ENCODE peak calls at places on chromosomes 12 and 14, in nine cellular contexts. One of them, this sample, is unnamed.

GRCh38 chr12:105214670-105215375 is 21.2 kb downstream of the APPL2 start:
- DNase-seq in epithelial cell of esophagus: peak
- DNase-seq in AG10803: peak
- DNase-seq in naive thymus-derived CD4-positive, alpha-beta T cell: no peak
- DNase-seq in astrocyte: no peak
- DNase-seq in GM12878: no peak
- DNase-seq in PC-3: peak
- DNase-seq in CD8-positive, alpha-beta memory T cell: no peak
- DNase-seq in A549: no peak
- DNase-seq in this sample: peak

GRCh38 chr14:33592298-33592697 is 358.6 kb downstream of the EGLN3 start:
- DNase-seq in epithelial cell of esophagus: peak
- DNase-seq in AG10803: peak
- DNase-seq in naive thymus-derived CD4-positive, alpha-beta T cell: no peak
- DNase-seq in astrocyte: peak
- DNase-seq in GM12878: no peak
- DNase-seq in PC-3: peak
- DNase-seq in CD8-positive, alpha-beta memory T cell: no peak
- DNase-seq in A549: no peak
- DNase-seq in this sample: no peak

GRCh38 chr12:95763809-95764253 is 26.7 kb downstream of the NTN4 start:
- DNase-seq in epithelial cell of esophagus: peak
- DNase-seq in AG10803: peak
- DNase-seq in naive thymus-derived CD4-positive, alpha-beta T cell: no peak
- DNase-seq in astrocyte: peak
- DNase-seq in GM12878: no peak
- DNase-seq in PC-3: peak
- DNase-seq in CD8-positive, alpha-beta memory T cell: no peak
- DNase-seq in A549: peak
- DNase-seq in this sample: peak

GRCh38 chr14:40847496-40847895 is 759.2 kb upstream of the LRFN5 start:
- DNase-seq in epithelial cell of esophagus: no peak
- DNase-seq in AG10803: no peak
- DNase-seq in naive thymus-derived CD4-positive, alpha-beta T cell: no peak
- DNase-seq in astrocyte: no peak
- DNase-seq in GM12878: no peak
- DNase-seq in PC-3: peak
- DNase-seq in CD8-positive, alpha-beta memory T cell: no peak
- DNase-seq in A549: no peak
- DNase-seq in this sample: no peak

GRCh38 chr12:52126050-52126604 is 46.6 kb downstream of the SMIM41 start:
- DNase-seq in epithelial cell of esophagus: no peak
- DNase-seq in AG10803: no peak
- DNase-seq in naive thymus-derived CD4-positive, alpha-beta T cell: no peak
- DNase-seq in astrocyte: no peak
- DNase-seq in GM12878: no peak
- DNase-seq in PC-3: no peak
- DNase-seq in CD8-positive, alpha-beta memory T cell: no peak
- DNase-seq in A549: no peak
- DNase-seq in this sample: no peak

GRCh38 chr12:104384141-104384880 is 72.4 kb upstream of the CHST11 start:
- DNase-seq in epithelial cell of esophagus: peak
- DNase-seq in AG10803: no peak
- DNase-seq in naive thymus-derived CD4-positive, alpha-beta T cell: no peak
- DNase-seq in astrocyte: no peak
- DNase-seq in GM12878: no peak
- DNase-seq in PC-3: peak
- DNase-seq in CD8-positive, alpha-beta memory T cell: no peak
- DNase-seq in A549: no peak
- DNase-seq in this sample: no peak

GRCh38 chr12:11731455-11731854 is 82.0 kb downstream of the ETV6 start:
- DNase-seq in epithelial cell of esophagus: peak
- DNase-seq in AG10803: peak
- DNase-seq in naive thymus-derived CD4-positive, alpha-beta T cell: no peak
- DNase-seq in astrocyte: peak
- DNase-seq in GM12878: no peak
- DNase-seq in PC-3: peak
- DNase-seq in CD8-positive, alpha-beta memory T cell: no peak
- DNase-seq in A549: no peak
- DNase-seq in this sample: no peak

GRCh38 chr14:105974902-105975301 is 448.5 kb downstream of the TMEM121 start:
- DNase-seq in epithelial cell of esophagus: no peak
- DNase-seq in AG10803: no peak
- DNase-seq in naive thymus-derived CD4-positive, alpha-beta T cell: peak
- DNase-seq in astrocyte: no peak
- DNase-seq in GM12878: no peak
- DNase-seq in PC-3: no peak
- DNase-seq in CD8-positive, alpha-beta memory T cell: peak
- DNase-seq in A549: no peak
- DNase-seq in this sample: peak

GRCh38 chr14:70658899-70659298 is 17.2 kb downstream of the TTC9 start:
- DNase-seq in epithelial cell of esophagus: no peak
- DNase-seq in AG10803: no peak
- DNase-seq in naive thymus-derived CD4-positive, alpha-beta T cell: no peak
- DNase-seq in astrocyte: no peak
- DNase-seq in GM12878: no peak
- DNase-seq in PC-3: no peak
- DNase-seq in CD8-positive, alpha-beta memory T cell: peak
- DNase-seq in A549: no peak
- DNase-seq in this sample: no peak

GRCh38 chr14:88470542-88471440 is 84.0 kb downstream of the PTPN21 start:
- DNase-seq in epithelial cell of esophagus: peak
- DNase-seq in AG10803: no peak
- DNase-seq in naive thymus-derived CD4-positive, alpha-beta T cell: no peak
- DNase-seq in astrocyte: peak
- DNase-seq in GM12878: no peak
- DNase-seq in PC-3: peak
- DNase-seq in CD8-positive, alpha-beta memory T cell: no peak
- DNase-seq in A549: no peak
- DNase-seq in this sample: no peak

GRCh38 chr12:86229772-86230171 is 26.4 kb downstream of the MGAT4C start:
- DNase-seq in epithelial cell of esophagus: no peak
- DNase-seq in AG10803: no peak
- DNase-seq in naive thymus-derived CD4-positive, alpha-beta T cell: no peak
- DNase-seq in astrocyte: no peak
- DNase-seq in GM12878: no peak
- DNase-seq in PC-3: no peak
- DNase-seq in CD8-positive, alpha-beta memory T cell: no peak
- DNase-seq in A549: no peak
- DNase-seq in this sample: no peak

GRCh38 chr12:132489078-132489601 is 811 bp upstream of the FBRSL1 start:
- DNase-seq in epithelial cell of esophagus: no peak
- DNase-seq in AG10803: no peak
- DNase-seq in naive thymus-derived CD4-positive, alpha-beta T cell: peak
- DNase-seq in astrocyte: no peak
- DNase-seq in GM12878: no peak
- DNase-seq in PC-3: no peak
- DNase-seq in CD8-positive, alpha-beta memory T cell: peak
- DNase-seq in A549: no peak
- DNase-seq in this sample: peak

DNA sequence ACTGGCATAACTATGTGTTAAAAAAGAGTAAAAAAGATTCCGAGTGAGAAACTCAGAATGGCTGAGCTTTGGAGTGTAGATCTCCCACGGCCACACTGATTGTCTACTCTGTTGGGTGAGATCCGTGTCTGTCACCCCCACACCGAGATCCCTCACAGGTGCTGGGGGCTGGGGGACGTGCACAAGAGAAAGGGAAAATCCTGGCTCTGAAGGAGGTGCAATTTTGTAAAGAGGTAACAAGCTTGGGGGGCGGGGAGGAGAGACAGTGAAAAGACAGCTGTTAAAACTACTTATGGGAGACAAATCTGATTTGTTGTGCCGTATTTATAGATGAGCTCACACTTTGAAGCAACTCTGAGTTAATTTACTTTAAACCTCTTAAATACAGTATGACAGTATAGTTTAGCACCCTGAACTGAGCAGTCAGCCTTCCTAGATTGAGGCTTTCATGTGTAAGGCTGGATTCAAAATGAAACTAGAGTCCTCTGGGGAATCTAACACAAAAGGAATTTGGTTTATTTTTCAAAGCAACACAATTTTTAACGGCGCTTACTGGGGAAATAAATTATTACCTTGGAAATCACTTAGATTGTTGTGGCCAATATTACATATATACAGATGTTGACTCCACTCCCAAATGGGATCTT is 167.4 kb upstream of the RGS6 start:
- DNase-seq in epithelial cell of esophagus: no peak
- DNase-seq in AG10803: peak
- DNase-seq in naive thymus-derived CD4-positive, alpha-beta T cell: no peak
- DNase-seq in astrocyte: no peak
- DNase-seq in GM12878: no peak
- DNase-seq in PC-3: no peak
- DNase-seq in CD8-positive, alpha-beta memory T cell: no peak
- DNase-seq in A549: no peak
- DNase-seq in this sample: no peak
- H3K4me3 ChIP-seq in epithelial cell of esophagus: no peak
- H3K4me3 ChIP-seq in AG10803: peak
- H3K4me3 ChIP-seq in naive thymus-derived CD4-positive, alpha-beta T cell: no peak
- H3K4me3 ChIP-seq in astrocyte: no peak
- H3K4me3 ChIP-seq in GM12878: no peak
- H3K4me3 ChIP-seq in PC-3: peak
- H3K4me3 ChIP-seq in CD8-positive, alpha-beta memory T cell: no peak
- H3K4me3 ChIP-seq in A549: no peak
- H3K4me3 ChIP-seq in this sample: no peak

DNA sequence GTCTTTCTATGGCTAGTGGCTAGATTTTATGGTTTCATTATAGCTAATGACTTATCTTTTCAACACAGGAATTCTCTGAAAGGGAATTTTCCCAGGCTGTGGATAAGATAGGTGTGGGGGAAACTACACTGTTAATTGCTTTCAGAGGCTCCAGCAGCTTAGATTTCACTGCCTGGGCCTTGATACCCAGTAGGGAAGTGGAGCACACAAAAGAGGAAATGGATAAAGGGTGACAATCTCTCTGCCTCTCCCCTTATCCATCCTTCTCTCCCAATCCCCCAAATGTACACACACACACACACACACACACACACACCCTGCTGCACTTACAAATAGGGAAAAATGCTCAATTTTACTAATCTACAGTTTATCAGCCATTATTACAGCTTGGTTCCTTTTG is 19.1 kb downstream of the SIX4 start:
- DNase-seq in epithelial cell of esophagus: no peak
- DNase-seq in AG10803: no peak
- DNase-seq in naive thymus-derived CD4-positive, alpha-beta T cell: no peak
- DNase-seq in astrocyte: no peak
- DNase-seq in GM12878: no peak
- DNase-seq in PC-3: no peak
- DNase-seq in CD8-positive, alpha-beta memory T cell: no peak
- DNase-seq in A549: no peak
- DNase-seq in this sample: no peak
- H3K4me3 ChIP-seq in epithelial cell of esophagus: no peak
- H3K4me3 ChIP-seq in AG10803: no peak
- H3K4me3 ChIP-seq in naive thymus-derived CD4-positive, alpha-beta T cell: no peak
- H3K4me3 ChIP-seq in astrocyte: no peak
- H3K4me3 ChIP-seq in GM12878: no peak
- H3K4me3 ChIP-seq in PC-3: no peak
- H3K4me3 ChIP-seq in CD8-positive, alpha-beta memory T cell: no peak
- H3K4me3 ChIP-seq in A549: no peak
- H3K4me3 ChIP-seq in this sample: no peak

DNA sequence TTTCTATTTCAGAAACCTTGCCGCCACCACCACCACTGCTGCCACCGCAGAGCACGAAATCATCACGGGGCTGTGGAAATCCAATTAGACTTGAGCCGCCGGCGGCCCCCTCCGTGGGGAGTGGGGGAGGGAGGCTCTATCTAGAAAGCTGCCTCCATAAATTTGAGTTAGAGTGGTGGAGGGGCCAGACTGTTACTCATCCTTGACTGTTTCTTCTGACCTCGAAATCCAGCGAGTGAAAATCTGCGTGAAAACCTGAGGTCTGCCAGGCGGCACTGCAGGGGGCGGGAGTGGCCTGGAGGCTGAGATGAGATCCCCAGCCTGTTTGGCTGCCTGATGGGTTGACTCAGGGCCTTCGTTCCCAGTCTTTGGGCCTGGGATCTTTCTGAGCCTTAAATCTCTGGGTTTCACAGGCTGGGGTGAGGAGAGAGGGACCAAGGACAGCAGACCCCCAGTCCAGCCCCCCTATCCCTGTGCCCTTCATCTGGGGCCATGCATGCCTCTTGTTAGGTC is 29.9 kb downstream of the TSPAN9 start:
- DNase-seq in epithelial cell of esophagus: peak
- DNase-seq in AG10803: peak
- DNase-seq in naive thymus-derived CD4-positive, alpha-beta T cell: no peak
- DNase-seq in astrocyte: peak
- DNase-seq in GM12878: no peak
- DNase-seq in PC-3: no peak
- DNase-seq in CD8-positive, alpha-beta memory T cell: no peak
- DNase-seq in A549: no peak
- DNase-seq in this sample: no peak
- H3K4me3 ChIP-seq in epithelial cell of esophagus: no peak
- H3K4me3 ChIP-seq in AG10803: no peak
- H3K4me3 ChIP-seq in naive thymus-derived CD4-positive, alpha-beta T cell: no peak
- H3K4me3 ChIP-seq in astrocyte: peak
- H3K4me3 ChIP-seq in GM12878: no peak
- H3K4me3 ChIP-seq in PC-3: no peak
- H3K4me3 ChIP-seq in CD8-positive, alpha-beta memory T cell: no peak
- H3K4me3 ChIP-seq in A549: no peak
- H3K4me3 ChIP-seq in this sample: no peak

GRCh38 chr12:108104657-108105056 is 24.4 kb upstream of the WSCD2 start:
- DNase-seq in epithelial cell of esophagus: no peak
- DNase-seq in AG10803: no peak
- DNase-seq in naive thymus-derived CD4-positive, alpha-beta T cell: no peak
- DNase-seq in astrocyte: no peak
- DNase-seq in GM12878: no peak
- DNase-seq in PC-3: no peak
- DNase-seq in CD8-positive, alpha-beta memory T cell: no peak
- DNase-seq in A549: no peak
- DNase-seq in this sample: no peak
- H3K4me3 ChIP-seq in epithelial cell of esophagus: no peak
- H3K4me3 ChIP-seq in AG10803: no peak
- H3K4me3 ChIP-seq in naive thymus-derived CD4-positive, alpha-beta T cell: no peak
- H3K4me3 ChIP-seq in astrocyte: no peak
- H3K4me3 ChIP-seq in GM12878: no peak
- H3K4me3 ChIP-seq in PC-3: no peak
- H3K4me3 ChIP-seq in CD8-positive, alpha-beta memory T cell: no peak
- H3K4me3 ChIP-seq in A549: no peak
- H3K4me3 ChIP-seq in this sample: no peak

DNA sequence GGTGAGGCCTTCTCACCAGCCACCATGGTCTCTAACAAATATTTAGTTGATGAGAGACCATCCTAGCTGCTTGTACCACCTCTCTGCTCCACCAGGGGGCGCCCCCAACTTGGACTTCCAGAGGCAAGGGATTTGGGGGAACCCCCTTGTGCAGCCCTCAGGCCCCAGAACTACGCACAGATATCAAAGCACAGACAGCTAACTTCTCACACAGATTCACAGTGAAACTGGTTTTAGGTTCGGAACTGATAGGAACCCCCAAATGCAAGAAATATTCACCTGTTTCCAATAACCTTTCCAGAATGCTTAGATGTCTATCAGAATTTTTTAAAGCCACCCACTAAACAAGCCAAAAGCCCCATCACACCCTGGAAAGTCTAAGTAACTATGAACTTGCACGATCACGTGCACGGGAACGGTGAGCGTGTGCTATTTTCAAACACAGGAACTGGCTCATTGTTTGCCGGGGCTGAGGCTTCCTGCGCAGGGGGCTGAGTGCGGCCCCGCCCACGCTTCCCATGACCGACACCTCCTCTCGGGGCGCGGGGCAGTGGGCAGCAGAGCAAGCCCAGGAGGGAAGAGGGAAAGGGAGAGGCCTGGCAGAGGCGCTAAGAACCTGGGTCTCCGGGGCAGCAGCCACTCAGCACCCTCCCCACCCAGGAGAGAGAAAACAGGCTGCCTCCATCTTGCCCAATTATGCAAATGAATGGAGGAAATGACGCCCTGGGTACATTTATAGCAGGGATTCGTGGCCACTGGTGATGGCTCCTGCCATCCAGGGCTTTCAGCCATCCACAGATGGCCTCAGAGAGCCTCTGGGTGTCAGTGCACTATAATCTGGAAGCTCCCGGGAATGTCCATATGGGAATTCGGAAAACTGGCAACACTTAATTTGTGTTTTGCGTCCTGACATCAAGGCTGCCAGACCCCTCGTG is 79.4 kb upstream of the GPR68 start:
- DNase-seq in epithelial cell of esophagus: peak
- DNase-seq in AG10803: peak
- DNase-seq in naive thymus-derived CD4-positive, alpha-beta T cell: peak
- DNase-seq in astrocyte: peak
- DNase-seq in GM12878: peak
- DNase-seq in PC-3: peak
- DNase-seq in CD8-positive, alpha-beta memory T cell: peak
- DNase-seq in A549: peak
- DNase-seq in this sample: peak
- H3K4me3 ChIP-seq in epithelial cell of esophagus: no peak
- H3K4me3 ChIP-seq in AG10803: peak
- H3K4me3 ChIP-seq in naive thymus-derived CD4-positive, alpha-beta T cell: peak
- H3K4me3 ChIP-seq in astrocyte: no peak
- H3K4me3 ChIP-seq in GM12878: peak
- H3K4me3 ChIP-seq in PC-3: no peak
- H3K4me3 ChIP-seq in CD8-positive, alpha-beta memory T cell: peak
- H3K4me3 ChIP-seq in A549: no peak
- H3K4me3 ChIP-seq in this sample: no peak

This sample was measured in Caco-2.